ENCODE peak calls at places on chromosomes 4 and X, in eight cellular contexts. L is suprapubic skin, A is stomach, N is upper lobe of left lung, H is H1, K is transverse colon, G is GM12878, J is HepG2. Z is an unnamed sample.

GRCh38 chr4:153792007-153792892 is 3.4 kb upstream of the SFRP2 start:
- DNase-seq in L (no peak), A (no peak), N (peak), H (peak), K (peak), G (no peak), J (no peak), Z (peak)

GRCh38 chr4:10688827-10689226 is 4.3 kb upstream of the CLNK start:
- DNase-seq in L (no peak), A (no peak), N (no peak), H (no peak), K (no peak), G (no peak), J (no peak), Z (no peak)

GRCh38 chr4:26900765-26901164 is 40.1 kb downstream of the STIM2 start:
- DNase-seq in L (no peak), A (no peak), N (no peak), H (no peak), K (no peak), G (no peak), J (no peak), Z (no peak)

GRCh38 chr4:177302371-177303100 is 7.1 kb upstream of the NEIL3 start:
- DNase-seq in L (no peak), A (no peak), N (peak), H (no peak), K (no peak), G (no peak), J (no peak), Z (no peak)

GRCh38 chr4:46404961-46405360 is 15.0 kb upstream of the GABRA2 start:
- DNase-seq in L (no peak), A (no peak), N (peak), H (no peak), K (peak), G (no peak), J (peak), Z (no peak)

GRCh38 chr4:72391281-72391680 is 177.7 kb downstream of the ADAMTS3 start:
- DNase-seq in L (no peak), A (no peak), N (no peak), H (no peak), K (no peak), G (no peak), J (no peak), Z (no peak)

GRCh38 chrX:4935846-4936245 is 1222.4 kb upstream of the PRKX start:
- DNase-seq in L (no peak), A (no peak), N (peak), H (no peak), K (peak), G (no peak), J (no peak), Z (no peak)

GRCh38 chr4:111066447-111066846 is 443.6 kb upstream of the PITX2 start:
- DNase-seq in L (no peak), A (no peak), N (no peak), H (no peak), K (no peak), G (no peak), J (no peak), Z (no peak)

GRCh38 chr4:65023877-65024670 is 614.8 kb upstream of the TECRL start:
- DNase-seq in L (no peak), A (no peak), N (no peak), H (no peak), K (no peak), G (no peak), J (no peak), Z (no peak)

GRCh38 chr4:85607624-85608023 is 132.7 kb downstream of the ARHGAP24 start:
- DNase-seq in L (no peak), A (peak), N (no peak), H (no peak), K (peak), G (peak), J (no peak), Z (no peak)

GRCh38 chr4:73608677-73609594 is 11.3 kb downstream of the RASSF6 start:
- DNase-seq in L (no peak), A (no peak), N (no peak), H (no peak), K (no peak), G (no peak), J (peak), Z (no peak)

GRCh38 chrX:74449937-74450330 is 28.6 kb downstream of the SLC16A2 start:
- DNase-seq in L (no peak), A (no peak), N (no peak), H (no peak), K (no peak), G (no peak), J (no peak), Z (no peak)

GRCh38 chrX:17627026-17627425 is 110.3 kb upstream of the SCML1 start:
- DNase-seq in L (no peak), A (no peak), N (no peak), H (no peak), K (no peak), G (no peak), J (no peak), Z (no peak)

GRCh38 chr4:152598454-152598853 is 62.6 kb upstream of the FBXW7 start:
- DNase-seq in L (no peak), A (no peak), N (no peak), H (no peak), K (no peak), G (no peak), J (no peak), Z (no peak)

GRCh38 chr4:87853108-87853507 is 20.3 kb downstream of the MEPE start:
- DNase-seq in L (no peak), A (no peak), N (no peak), H (no peak), K (no peak), G (no peak), J (peak), Z (no peak)

GRCh38 chr4:81754169-81754568 is 282.5 kb upstream of the RASGEF1B start:
- DNase-seq in L (no peak), A (no peak), N (no peak), H (no peak), K (no peak), G (no peak), J (no peak), Z (no peak)

GRCh38 chrX:51420610-51421009 is 75.8 kb downstream of the NUDT11 start:
- DNase-seq in L (no peak), A (no peak), N (no peak), H (no peak), K (no peak), G (no peak), J (peak), Z (no peak)

GRCh38 chrX:51893931-51894696 is 691 bp downstream of the MAGED1 start:
- DNase-seq in L (no peak), A (no peak), N (no peak), H (no peak), K (no peak), G (no peak), J (no peak), Z (peak)

GRCh38 chr4:139329665-139330200 is 27.5 kb upstream of the NDUFC1 start:
- DNase-seq in L (no peak), A (no peak), N (no peak), H (no peak), K (no peak), G (no peak), J (no peak), Z (no peak)

GRCh38 chr4:24057915-24058559 is 168.2 kb upstream of the PPARGC1A start:
- DNase-seq in L (no peak), A (no peak), N (no peak), H (no peak), K (no peak), G (no peak), J (no peak), Z (no peak)

GRCh38 chrX:39196192-39197102 is 395.2 kb downstream of the MID1IP1 start:
- DNase-seq in L (no peak), A (peak), N (no peak), H (no peak), K (peak), G (peak), J (no peak), Z (no peak)

GRCh38 chrX:14409341-14409740 is 120.0 kb upstream of the GLRA2 start:
- DNase-seq in L (no peak), A (no peak), N (no peak), H (no peak), K (no peak), G (no peak), J (peak), Z (no peak)

DNA sequence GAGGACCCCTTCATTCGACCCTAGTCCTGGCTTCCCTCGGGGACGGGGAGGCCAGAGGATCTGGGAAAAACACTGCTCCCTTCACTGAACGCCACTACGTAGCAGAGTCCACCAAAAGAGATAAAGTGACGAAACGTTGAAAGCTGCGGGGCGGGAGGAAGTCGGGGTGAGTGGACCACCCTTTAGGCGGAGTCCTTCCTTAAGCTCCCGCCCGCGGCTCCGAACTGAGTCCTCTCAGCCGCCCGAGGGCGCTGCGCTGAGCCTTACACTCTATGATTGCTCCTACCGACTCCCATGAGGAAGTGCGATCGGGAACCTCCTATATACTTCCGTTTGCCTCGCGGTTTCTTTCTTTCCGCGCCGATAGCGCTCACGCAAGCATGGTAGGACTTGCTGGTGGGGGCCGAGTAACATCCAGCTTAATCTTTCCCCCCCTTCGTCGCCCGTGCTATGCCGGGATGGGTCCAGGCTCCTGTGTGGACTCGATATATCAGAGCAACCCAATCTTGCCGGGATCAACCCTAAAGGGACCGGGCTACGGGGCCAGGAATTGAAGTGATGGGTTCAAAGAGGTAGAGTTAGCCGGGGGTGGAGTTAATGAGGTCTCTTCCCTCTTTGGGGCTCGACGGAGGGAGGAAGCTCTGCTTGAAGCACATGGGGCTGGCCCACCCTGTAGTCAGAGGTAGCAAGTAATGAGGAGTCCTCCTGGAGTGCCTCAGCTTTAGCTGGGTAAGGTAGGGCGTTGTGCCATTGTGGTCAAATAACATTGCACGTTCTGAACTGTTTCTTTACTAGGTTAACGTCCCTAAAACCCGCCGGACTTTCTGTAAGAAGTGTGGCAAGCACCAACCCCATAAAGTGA is at the start of gene RPL36A:
- DNase-seq in L (peak), A (peak), N (peak), H (peak), K (peak), G (peak), J (peak), Z (peak)
- TF ChIP-seq CTCF in L (peak), A (peak), N (peak), H (peak), K (peak), G (peak), J (peak), Z (no peak)

GRCh38 chr4:33062155-33062554 is 2342.0 kb downstream of the PCDH7 start:
- DNase-seq in L (no peak), A (no peak), N (no peak), H (no peak), K (no peak), G (no peak), J (no peak), Z (no peak)

GRCh38 chr4:33061727-33062126 is 2341.6 kb downstream of the PCDH7 start:
- DNase-seq in L (no peak), A (no peak), N (no peak), H (no peak), K (no peak), G (no peak), J (no peak), Z (no peak)

GRCh38 chr4:33065749-33066148 is 2345.6 kb downstream of the PCDH7 start:
- DNase-seq in L (peak), A (no peak), N (no peak), H (no peak), K (no peak), G (no peak), J (no peak), Z (no peak)

GRCh38 chr4:33060873-33061542 is 2340.8 kb downstream of the PCDH7 start:
- DNase-seq in L (no peak), A (no peak), N (peak), H (peak), K (peak), G (no peak), J (peak), Z (no peak)

DNA sequence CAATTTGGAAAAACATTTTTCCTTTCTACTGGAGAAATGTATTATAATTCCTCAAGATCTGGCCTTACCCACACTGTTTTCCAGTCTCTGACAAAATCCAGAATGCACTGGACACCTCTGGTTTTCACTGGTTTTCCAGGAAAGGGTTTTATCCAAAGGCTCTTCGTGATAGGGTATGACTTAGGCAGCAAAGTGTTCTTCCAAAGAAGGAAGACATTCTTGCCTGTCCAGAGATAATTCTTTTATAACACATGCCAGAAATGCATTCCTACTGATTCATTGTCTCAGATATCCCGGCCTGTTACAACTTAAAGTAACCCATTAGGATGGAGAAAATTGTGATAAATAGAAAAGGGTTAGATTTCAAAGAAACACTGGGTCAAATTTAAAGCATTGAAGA is 2343.1 kb downstream of the PCDH7 start:
- DNase-seq in L (no peak), A (no peak), N (no peak), H (no peak), K (no peak), G (no peak), J (no peak), Z (no peak)
- TF ChIP-seq POLR2AphosphoS5 in L (no peak), A (no peak), N (no peak), H (no peak), K (no peak), G (no peak), J (no peak), Z (no peak)

DNA sequence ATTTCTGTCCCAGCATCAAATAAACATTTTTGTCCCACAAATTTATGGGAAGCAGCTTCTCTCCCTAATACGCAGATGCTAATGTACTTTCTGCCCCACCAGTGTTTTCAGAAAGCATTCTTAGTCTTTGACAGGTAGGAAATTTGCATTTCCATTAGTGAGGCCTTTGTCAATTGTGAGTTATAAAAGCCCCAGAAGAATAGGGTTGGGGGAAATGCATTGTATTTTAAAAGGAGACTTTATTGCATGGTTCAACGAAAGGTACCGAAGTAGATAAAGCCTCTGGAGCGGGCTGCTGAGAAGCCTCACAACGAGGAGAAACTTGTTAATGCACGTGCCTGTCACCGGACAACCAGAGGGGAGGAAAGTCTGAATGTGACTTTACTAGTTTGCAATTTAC is 63.5 kb downstream of the DCTD start:
- DNase-seq in L (no peak), A (no peak), N (no peak), H (no peak), K (no peak), G (no peak), J (no peak), Z (no peak)
- TF ChIP-seq EP300 in L (no peak), A (no peak), N (no peak), H (no peak), K (no peak), G (no peak), J (no peak), Z (no peak)

GRCh38 chrX:48648299-48648698 is 35.3 kb upstream of the WAS start:
- DNase-seq in L (no peak), A (peak), N (peak), H (peak), K (peak), G (no peak), J (peak), Z (peak)
- TF ChIP-seq CTCF in L (no peak), A (no peak), N (peak), H (peak), K (no peak), G (no peak), J (peak), Z (no peak)

GRCh38 chr4:99657801-99658200 is at the start of gene C4orf54:
- DNase-seq in L (no peak), A (no peak), N (no peak), H (no peak), K (no peak), G (no peak), J (no peak), Z (no peak)
- TF ChIP-seq POLR2AphosphoS5 in L (no peak), A (no peak), N (no peak), H (no peak), K (no peak), G (no peak), J (no peak), Z (no peak)